ENCODE peak calls at places on chromosomes 4 and X, in four cellular contexts. C, Q, G and B are unnamed samples.
A peak's percentile ranks its signal among the peaks of the same experiment; 100 is the strongest.

GRCh38 chrX:39063037-39063436 is 261.8 kb downstream of the MID1IP1 start:
- DNase-seq in C (no peak), G (no peak), Q (no peak), B (no peak)

GRCh38 chr4:1594871-1595788 is 89.0 kb downstream of the FAM53A start:
- DNase-seq in G (no peak), Q (no peak), C (no peak), B (no peak)

GRCh38 chr4:120870279-120870673 is 52.2 kb downstream of the PRDM5 start:
- DNase-seq in G (no peak), Q (peak; percentile 50), C (no peak), B (no peak)

GRCh38 chr4:7814451-7814850 is 125.2 kb downstream of the AFAP1 start:
- DNase-seq in C (no peak), G (no peak), Q (no peak), B (no peak)

GRCh38 chrX:102899940-102900916 is 36.8 kb upstream of the RAB40AL start:
- DNase-seq in Q (peak; percentile 47), G (peak; percentile 74), C (peak; percentile 33), B (peak; percentile 63)

GRCh38 chr4:90546114-90546513 is 418.9 kb downstream of the CCSER1 start:
- DNase-seq in C (no peak), G (no peak), Q (no peak), B (no peak)

GRCh38 chr4:65599335-65599734 is 71.0 kb downstream of the EPHA5 start:
- DNase-seq in G (no peak), Q (no peak), C (no peak), B (no peak)

GRCh38 chrX:120125444-120125843 is 9.7 kb upstream of the RHOXF1 start:
- DNase-seq in G (no peak), C (no peak), Q (no peak), B (no peak)

GRCh38 chrX:119238557-119238956 is 2.5 kb downstream of the PGRMC1 start:
- DNase-seq in C (no peak), Q (no peak), G (peak; percentile 31), B (no peak)

DNA sequence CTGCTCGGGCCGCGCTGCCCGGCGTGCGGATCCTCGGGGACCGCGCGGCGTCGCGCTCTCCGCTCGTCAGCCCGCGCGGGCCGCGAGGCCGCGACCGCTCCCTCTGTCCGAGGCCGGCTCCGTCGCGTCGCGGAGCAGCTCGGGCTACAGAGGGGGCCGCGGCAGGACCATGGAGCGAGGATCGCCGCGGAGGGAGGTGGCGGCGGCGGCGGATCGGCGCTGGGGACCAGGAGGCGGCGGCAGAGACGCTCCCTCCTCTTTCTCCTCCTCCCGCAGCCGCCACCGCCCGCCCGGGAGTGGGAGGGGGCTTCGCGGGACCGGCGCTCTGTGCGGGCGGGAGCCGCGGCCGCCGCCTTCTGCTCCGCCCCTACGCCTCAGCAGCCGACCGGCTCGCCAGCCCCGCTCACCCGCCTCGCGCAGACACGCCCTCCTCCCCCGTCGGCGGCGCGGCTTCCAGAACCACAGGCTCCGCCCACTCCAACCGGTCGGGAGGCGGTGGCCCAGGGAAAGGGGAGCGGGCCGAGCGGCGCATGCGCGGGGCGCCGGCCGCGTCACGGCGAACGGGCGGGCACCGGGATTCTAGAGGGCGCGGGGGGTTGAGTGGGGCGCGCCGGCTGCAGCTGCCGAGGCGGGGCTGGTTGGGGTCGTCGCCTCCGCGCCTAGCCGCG is at the start of gene CASK:
- DNase-seq in C (peak; percentile 51), G (peak; percentile 92), Q (peak; percentile 90), B (peak; percentile 90)
- H2AFZ ChIP-seq in C (peak within 1 kb of the TSS; percentile 78), G (peak within 1 kb of the TSS; percentile 94), Q (peak within 1 kb of the TSS; percentile 90), B (peak within 1 kb of the TSS; percentile 95)

DNA sequence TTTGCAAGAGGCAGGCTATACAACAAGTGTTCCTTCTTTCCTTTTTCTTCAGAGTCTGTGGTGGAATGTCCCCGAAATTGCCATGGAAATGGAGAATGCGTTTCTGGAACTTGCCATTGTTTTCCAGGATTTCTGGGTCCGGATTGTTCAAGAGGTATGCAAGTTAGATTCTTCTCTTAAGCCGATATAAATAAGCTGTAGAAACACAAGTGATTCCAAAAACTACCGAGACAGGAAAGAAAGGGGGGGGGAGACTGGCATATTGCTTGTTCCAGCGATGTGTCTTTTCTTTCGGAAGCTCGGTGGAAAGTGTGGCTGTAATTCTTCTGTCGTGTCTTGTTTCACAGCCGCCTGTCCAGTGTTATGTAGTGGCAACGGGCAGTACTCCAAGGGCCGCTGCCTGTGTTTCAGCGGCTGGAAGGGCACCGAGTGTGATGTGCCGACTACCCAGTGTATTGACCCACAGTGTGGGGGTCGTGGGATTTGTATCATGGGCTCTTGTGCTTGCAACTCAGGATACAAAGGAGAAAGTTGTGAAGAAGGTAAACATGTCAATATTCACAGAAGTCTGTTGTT is 236.9 kb downstream of the DCTD start:
- DNase-seq in Q (no peak), C (no peak), G (no peak), B (peak; percentile 56)
- H2AFZ ChIP-seq in Q (no peak overlapping the region), C (no peak overlapping the region), G (no peak overlapping the region), B (peak overlapping the region; percentile 18)

GRCh38 chr4:140048419-140049022 is 105.5 kb downstream of the MAML3 start:
- DNase-seq in C (no peak), Q (no peak), G (no peak), B (no peak)

GRCh38 chr4:140047017-140047640 is 106.9 kb downstream of the MAML3 start:
- DNase-seq in Q (no peak), C (no peak), G (no peak), B (no peak)

GRCh38 chr4:140049924-140050681 is 103.9 kb downstream of the MAML3 start:
- DNase-seq in C (no peak), Q (peak; percentile 22), G (peak; percentile 11), B (no peak)

GRCh38 chr4:140047781-140048180 is 106.2 kb downstream of the MAML3 start:
- DNase-seq in G (no peak), C (no peak), Q (no peak), B (no peak)

GRCh38 chr4:140049024-140049923 is 104.7 kb downstream of the MAML3 start:
- DNase-seq in G (no peak), C (no peak), Q (peak; percentile 74), B (peak; percentile 57)
- H2AFZ ChIP-seq in G (no peak overlapping the region), C (no peak overlapping the region), Q (peak overlapping the region; percentile 62), B (peak overlapping the region; percentile 60)

DNA sequence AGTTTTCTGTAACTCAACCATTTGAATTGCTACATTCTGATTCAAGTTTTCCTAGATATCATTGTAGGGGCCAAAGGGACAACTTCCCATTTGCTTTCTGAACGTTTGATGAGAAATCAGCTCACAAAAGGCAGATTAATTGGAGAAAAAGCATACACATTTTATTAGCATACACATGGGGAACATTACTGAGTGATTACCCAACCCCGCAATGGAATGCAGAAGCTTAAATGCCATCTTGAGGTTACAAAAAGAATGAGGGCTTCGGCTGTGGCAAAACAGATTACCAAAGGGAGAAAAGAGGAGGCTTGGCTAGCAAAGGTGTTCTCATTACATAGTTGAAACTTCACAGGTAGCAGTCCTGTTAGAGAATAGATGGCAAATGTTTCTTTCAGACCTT is 26.6 kb upstream of the HERC6 start:
- DNase-seq in C (no peak), G (no peak), Q (no peak), B (no peak)
- H2AFZ ChIP-seq in C (no peak overlapping the region), G (no peak overlapping the region), Q (no peak overlapping the region), B (no peak overlapping the region)

GRCh38 chr4:171639540-171639939 is 173.7 kb upstream of the GALNTL6 start:
- DNase-seq in C (peak; percentile 88), G (no peak), Q (no peak), B (no peak)
- H2AFZ ChIP-seq in C (peak overlapping the region; percentile 49), G (no peak overlapping the region), Q (peak overlapping the region; percentile 71), B (no peak overlapping the region)

GRCh38 chrX:13212191-13212651 is 107.6 kb downstream of the ATXN3L start:
- DNase-seq in Q (no peak), G (no peak), C (no peak), B (no peak)
- H2AFZ ChIP-seq in Q (no peak overlapping the region), G (no peak overlapping the region), C (no peak overlapping the region), B (peak overlapping the region; percentile 57)

DNA sequence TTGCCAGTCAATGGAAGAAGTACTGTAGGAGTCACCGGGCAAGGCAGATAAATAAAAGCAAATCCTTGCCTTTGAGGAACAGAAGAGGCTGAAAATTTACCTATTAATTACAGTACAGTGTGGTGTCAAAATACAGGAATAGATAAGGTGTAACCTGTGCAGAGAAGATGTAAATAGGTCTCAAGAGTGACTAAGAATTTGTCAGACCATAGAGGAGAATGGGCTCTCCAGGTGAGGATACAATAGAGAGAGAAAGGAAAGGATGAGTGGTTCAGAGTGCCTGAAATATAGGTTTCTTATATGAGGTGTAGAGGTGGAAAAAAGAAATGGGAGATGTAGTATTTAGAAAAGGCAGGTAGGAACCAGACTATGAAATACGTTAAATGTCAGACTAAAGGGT is 801 bp upstream of the ZC4H2 start:
- DNase-seq in Q (no peak), C (no peak), G (no peak), B (no peak)
- H2AFZ ChIP-seq in Q (no peak overlapping the region), C (peak overlapping the region; percentile 71), G (no peak overlapping the region), B (peak overlapping the region; percentile 88)

GRCh38 chrX:132836471-132836870 is 122.0 kb downstream of the HS6ST2 start:
- DNase-seq in C (no peak), Q (no peak), G (no peak), B (no peak)

GRCh38 chrX:132834109-132834508 is 124.3 kb downstream of the HS6ST2 start:
- DNase-seq in Q (no peak), G (no peak), C (no peak), B (no peak)

GRCh38 chrX:132833373-132833772 is 125.1 kb downstream of the HS6ST2 start:
- DNase-seq in G (no peak), Q (no peak), C (no peak), B (no peak)

GRCh38 chrX:132834741-132835140 is 123.7 kb downstream of the HS6ST2 start:
- DNase-seq in C (no peak), Q (no peak), G (no peak), B (no peak)

DNA sequence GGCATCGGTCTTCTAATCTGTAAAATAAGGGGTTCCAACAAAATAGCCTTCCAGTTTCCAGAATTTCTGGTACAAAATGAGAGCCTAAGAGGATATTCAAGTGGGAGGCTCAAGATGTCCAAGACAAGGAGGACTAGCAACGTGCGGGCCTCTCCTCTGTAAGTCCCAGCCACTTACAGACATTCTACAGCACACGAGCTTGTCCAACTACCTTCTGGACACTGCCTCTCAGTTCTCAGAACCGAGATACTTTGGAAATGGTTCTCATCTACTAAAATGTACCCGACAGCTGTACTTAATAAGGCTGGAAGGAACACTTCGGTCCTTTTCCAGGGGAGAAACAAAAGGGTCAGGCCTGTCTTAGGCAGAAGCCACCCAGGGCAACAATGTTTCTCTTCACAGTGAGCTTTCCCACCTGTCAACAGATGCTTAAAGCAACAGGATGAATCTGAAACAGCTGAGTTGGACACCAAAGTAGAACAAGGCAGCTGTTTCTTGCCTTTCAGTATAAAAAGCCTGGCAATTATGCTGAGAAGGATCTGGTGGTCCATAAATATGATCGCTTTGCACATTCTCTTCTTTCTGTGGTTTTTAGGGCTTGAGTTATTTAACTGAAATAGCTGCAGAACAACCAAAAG is 127.0 kb downstream of the HS6ST2 start:
- DNase-seq in Q (no peak), G (no peak), C (no peak), B (no peak)
- H2AFZ ChIP-seq in Q (no peak overlapping the region), G (no peak overlapping the region), C (no peak overlapping the region), B (no peak overlapping the region)